ENCODE peak calls at places on chromosomes 13 and 19, in seven cellular contexts. One of them, this sample, is unnamed.

GRCh38 chr13:51342706-51343105 is 3.2 kb downstream of the SERPINE3 start:
- DNase-seq in tibial nerve: no peak
- DNase-seq in lower leg skin: no peak
- DNase-seq in uterus: no peak
- DNase-seq in body of pancreas: no peak
- DNase-seq in A549: no peak
- DNase-seq in heart left ventricle: no peak
- DNase-seq in this sample: no peak

GRCh38 chr19:46618670-46619231 is 6.1 kb downstream of the PTGIR start:
- DNase-seq in lower leg skin: no peak
- DNase-seq in body of pancreas: peak; percentile 85
- DNase-seq in tibial nerve: no peak
- DNase-seq in heart left ventricle: no peak
- DNase-seq in A549: no peak
- DNase-seq in uterus: no peak
- DNase-seq in this sample: no peak

GRCh38 chr19:2733930-2734588 is 5.8 kb downstream of the SLC39A3 start:
- DNase-seq in tibial nerve: no peak
- DNase-seq in lower leg skin: no peak
- DNase-seq in A549: no peak
- DNase-seq in heart left ventricle: no peak
- DNase-seq in body of pancreas: no peak
- DNase-seq in uterus: no peak
- DNase-seq in this sample: no peak

GRCh38 chr19:788821-789472 is 8.3 kb upstream of the PTBP1 start:
- DNase-seq in lower leg skin: peak; percentile 92
- DNase-seq in A549: no peak
- DNase-seq in uterus: no peak
- DNase-seq in tibial nerve: no peak
- DNase-seq in body of pancreas: no peak
- DNase-seq in heart left ventricle: no peak
- DNase-seq in this sample: peak; percentile 80

GRCh38 chr13:46053162-46054012 is 841 bp upstream of the ZC3H13 start:
- DNase-seq in uterus: no peak
- DNase-seq in tibial nerve: no peak
- DNase-seq in lower leg skin: no peak
- DNase-seq in heart left ventricle: no peak
- DNase-seq in body of pancreas: no peak
- DNase-seq in A549: no peak
- DNase-seq in this sample: no peak

GRCh38 chr19:1066748-1067340 is at the start of gene ARHGAP45:
- DNase-seq in body of pancreas: no peak
- DNase-seq in tibial nerve: no peak
- DNase-seq in heart left ventricle: peak; percentile 41
- DNase-seq in uterus: no peak
- DNase-seq in A549: no peak
- DNase-seq in lower leg skin: no peak
- DNase-seq in this sample: peak; percentile 42

GRCh38 chr19:7992575-7992974 is 12.9 kb downstream of the ELAVL1 start:
- DNase-seq in A549: no peak
- DNase-seq in body of pancreas: no peak
- DNase-seq in heart left ventricle: no peak
- DNase-seq in tibial nerve: no peak
- DNase-seq in lower leg skin: no peak
- DNase-seq in uterus: no peak
- DNase-seq in this sample: no peak

GRCh38 chr19:14081797-14082674 is 3.5 kb downstream of the C19orf67 start:
- DNase-seq in uterus: no peak
- DNase-seq in body of pancreas: peak; percentile 52
- DNase-seq in tibial nerve: no peak
- DNase-seq in heart left ventricle: peak; percentile 56
- DNase-seq in lower leg skin: no peak
- DNase-seq in A549: no peak
- DNase-seq in this sample: no peak

GRCh38 chr19:53102701-53103140 is 501 bp downstream of the ZNF160 start:
- DNase-seq in uterus: peak; percentile 26
- DNase-seq in body of pancreas: peak; percentile 18
- DNase-seq in A549: no peak
- DNase-seq in lower leg skin: peak; percentile 88
- DNase-seq in heart left ventricle: peak; percentile 39
- DNase-seq in tibial nerve: no peak
- DNase-seq in this sample: peak; percentile 72

GRCh38 chr13:102779426-102780159 is 6.0 kb upstream of the TEX30 start:
- DNase-seq in A549: no peak
- DNase-seq in uterus: no peak
- DNase-seq in tibial nerve: no peak
- DNase-seq in heart left ventricle: no peak
- DNase-seq in body of pancreas: no peak
- DNase-seq in lower leg skin: no peak
- DNase-seq in this sample: no peak

GRCh38 chr13:36788276-36788675 is 30.7 kb upstream of the RFXAP start:
- DNase-seq in tibial nerve: no peak
- DNase-seq in heart left ventricle: no peak
- DNase-seq in lower leg skin: no peak
- DNase-seq in A549: no peak
- DNase-seq in uterus: no peak
- DNase-seq in body of pancreas: no peak
- DNase-seq in this sample: no peak

GRCh38 chr13:90239130-90239529 is 1108.4 kb upstream of the MIR17HG start:
- DNase-seq in tibial nerve: no peak
- DNase-seq in uterus: no peak
- DNase-seq in body of pancreas: no peak
- DNase-seq in A549: no peak
- DNase-seq in lower leg skin: no peak
- DNase-seq in heart left ventricle: no peak
- DNase-seq in this sample: no peak

GRCh38 chr13:90414691-90415596 is 932.5 kb upstream of the MIR17HG start:
- DNase-seq in lower leg skin: no peak
- DNase-seq in A549: peak; percentile 18
- DNase-seq in uterus: no peak
- DNase-seq in body of pancreas: no peak
- DNase-seq in tibial nerve: no peak
- DNase-seq in heart left ventricle: no peak
- DNase-seq in this sample: no peak

GRCh38 chr13:24692541-24692940 is 12.3 kb downstream of the ATP12A start:
- DNase-seq in lower leg skin: no peak
- DNase-seq in uterus: no peak
- DNase-seq in A549: no peak
- DNase-seq in heart left ventricle: peak; percentile 57
- DNase-seq in body of pancreas: no peak
- DNase-seq in tibial nerve: peak; percentile 9
- DNase-seq in this sample: no peak

GRCh38 chr13:114222461-114222968 is 12.2 kb upstream of the CDC16 start:
- DNase-seq in A549: no peak
- DNase-seq in lower leg skin: no peak
- DNase-seq in uterus: no peak
- DNase-seq in tibial nerve: peak; percentile 20
- DNase-seq in body of pancreas: peak; percentile 68
- DNase-seq in heart left ventricle: peak; percentile 55
- DNase-seq in this sample: peak; percentile 99

GRCh38 chr19:4807188-4807587 is 15.7 kb downstream of the FEM1A start:
- DNase-seq in A549: no peak
- DNase-seq in heart left ventricle: no peak
- DNase-seq in tibial nerve: no peak
- DNase-seq in uterus: no peak
- DNase-seq in lower leg skin: no peak
- DNase-seq in body of pancreas: no peak
- DNase-seq in this sample: no peak

GRCh38 chr13:112576191-112576590 is 11.8 kb downstream of the TUBGCP3 start:
- DNase-seq in heart left ventricle: no peak
- DNase-seq in tibial nerve: no peak
- DNase-seq in lower leg skin: no peak
- DNase-seq in body of pancreas: no peak
- DNase-seq in A549: no peak
- DNase-seq in uterus: no peak
- DNase-seq in this sample: no peak

GRCh38 chr13:99486996-99487395 is 14.3 kb upstream of the TM9SF2 start:
- DNase-seq in tibial nerve: no peak
- DNase-seq in lower leg skin: no peak
- DNase-seq in uterus: no peak
- DNase-seq in body of pancreas: no peak
- DNase-seq in A549: no peak
- DNase-seq in heart left ventricle: no peak
- DNase-seq in this sample: no peak

GRCh38 chr19:743168-743687 is 7.7 kb upstream of the MISP start:
- DNase-seq in A549: no peak
- DNase-seq in uterus: no peak
- DNase-seq in heart left ventricle: peak; percentile 64
- DNase-seq in body of pancreas: peak; percentile 35
- DNase-seq in lower leg skin: no peak
- DNase-seq in tibial nerve: no peak
- DNase-seq in this sample: no peak

GRCh38 chr13:113207890-113208423 is 512 bp downstream of the PCID2 start:
- DNase-seq in body of pancreas: peak; percentile 31
- DNase-seq in uterus: no peak
- DNase-seq in lower leg skin: no peak
- DNase-seq in A549: no peak
- DNase-seq in heart left ventricle: no peak
- DNase-seq in tibial nerve: no peak
- DNase-seq in this sample: peak; percentile 74

GRCh38 chr13:110125157-110125556 is 181.8 kb downstream of the COL4A1 start:
- DNase-seq in lower leg skin: peak; percentile 48
- DNase-seq in body of pancreas: no peak
- DNase-seq in heart left ventricle: no peak
- DNase-seq in tibial nerve: no peak
- DNase-seq in A549: no peak
- DNase-seq in uterus: no peak
- DNase-seq in this sample: no peak

GRCh38 chr19:5867201-5868136 is 2.9 kb downstream of the FUT5 start:
- DNase-seq in A549: no peak
- DNase-seq in lower leg skin: no peak
- DNase-seq in tibial nerve: no peak
- DNase-seq in heart left ventricle: no peak
- DNase-seq in body of pancreas: no peak
- DNase-seq in uterus: no peak
- DNase-seq in this sample: no peak

GRCh38 chr19:5873617-5874199 is 3.4 kb upstream of the FUT5 start:
- DNase-seq in heart left ventricle: no peak
- DNase-seq in lower leg skin: no peak
- DNase-seq in tibial nerve: no peak
- DNase-seq in uterus: no peak
- DNase-seq in body of pancreas: no peak
- DNase-seq in A549: no peak
- DNase-seq in this sample: no peak

GRCh38 chr19:5865772-5866171 is 4.6 kb downstream of the FUT5 start:
- DNase-seq in heart left ventricle: no peak
- DNase-seq in body of pancreas: no peak
- DNase-seq in lower leg skin: no peak
- DNase-seq in A549: no peak
- DNase-seq in tibial nerve: no peak
- DNase-seq in uterus: no peak
- DNase-seq in this sample: no peak

GRCh38 chr19:5870986-5871394 is 650 bp upstream of the FUT5 start:
- DNase-seq in tibial nerve: no peak
- DNase-seq in lower leg skin: no peak
- DNase-seq in uterus: no peak
- DNase-seq in body of pancreas: no peak
- DNase-seq in A549: no peak
- DNase-seq in heart left ventricle: peak; percentile 68
- DNase-seq in this sample: no peak
- TF ChIP-seq POLR2A in tibial nerve: no peak
- TF ChIP-seq POLR2A in lower leg skin: no peak
- TF ChIP-seq POLR2A in uterus: no peak
- TF ChIP-seq POLR2A in body of pancreas: no peak
- TF ChIP-seq POLR2A in A549: no peak
- TF ChIP-seq POLR2A in heart left ventricle: no peak
- TF ChIP-seq POLR2A in this sample: no peak

DNA sequence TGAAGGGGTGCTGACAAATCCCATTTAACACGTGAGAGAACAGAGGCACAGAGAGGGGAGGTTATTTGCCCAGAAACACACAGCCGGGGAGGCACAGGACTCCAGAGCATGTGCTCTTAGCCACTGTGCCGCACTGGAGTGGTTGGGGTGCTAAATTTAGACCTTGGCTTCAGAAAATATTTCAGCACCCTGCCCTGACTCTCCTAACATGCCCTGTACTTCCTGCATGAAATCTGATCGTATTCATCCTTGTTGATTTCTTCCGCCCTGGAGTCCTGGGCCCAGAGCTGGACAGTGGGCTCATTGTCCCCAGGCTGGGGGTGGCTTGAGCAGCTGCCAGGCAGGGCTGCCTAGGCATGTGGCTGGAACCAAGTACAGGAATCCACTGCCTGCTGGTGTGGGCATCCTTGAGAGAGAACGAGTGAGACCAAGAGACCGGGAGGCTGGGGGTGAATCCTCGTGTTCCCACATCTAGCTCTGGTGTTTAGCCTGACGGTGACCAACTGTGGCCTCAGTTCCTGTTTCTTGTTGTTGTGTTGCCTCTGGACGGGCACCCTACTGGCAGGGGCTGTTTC is 5.3 kb downstream of the SLC27A1 start:
- DNase-seq in A549: no peak
- DNase-seq in uterus: no peak
- DNase-seq in body of pancreas: peak; percentile 83
- DNase-seq in lower leg skin: no peak
- DNase-seq in tibial nerve: peak; percentile 39
- DNase-seq in heart left ventricle: peak; percentile 68
- DNase-seq in this sample: no peak
- TF ChIP-seq POLR2A in A549: no peak
- TF ChIP-seq POLR2A in uterus: no peak
- TF ChIP-seq POLR2A in body of pancreas: peak; percentile 38
- TF ChIP-seq POLR2A in lower leg skin: no peak
- TF ChIP-seq POLR2A in tibial nerve: peak; percentile 12
- TF ChIP-seq POLR2A in heart left ventricle: no peak
- TF ChIP-seq POLR2A in this sample: no peak

GRCh38 chr19:17055636-17056035 is 19.6 kb downstream of the HAUS8 start:
- DNase-seq in lower leg skin: no peak
- DNase-seq in body of pancreas: no peak
- DNase-seq in heart left ventricle: no peak
- DNase-seq in uterus: no peak
- DNase-seq in tibial nerve: no peak
- DNase-seq in A549: no peak
- DNase-seq in this sample: no peak
- TF ChIP-seq POLR2A in lower leg skin: no peak
- TF ChIP-seq POLR2A in body of pancreas: no peak
- TF ChIP-seq POLR2A in heart left ventricle: no peak
- TF ChIP-seq POLR2A in uterus: no peak
- TF ChIP-seq POLR2A in tibial nerve: no peak
- TF ChIP-seq POLR2A in A549: no peak
- TF ChIP-seq POLR2A in this sample: no peak

GRCh38 chr19:33902802-33903488 is 106.3 kb downstream of the KCTD15 start:
- DNase-seq in lower leg skin: no peak
- DNase-seq in tibial nerve: no peak
- DNase-seq in heart left ventricle: no peak
- DNase-seq in uterus: no peak
- DNase-seq in A549: peak; percentile 55
- DNase-seq in body of pancreas: peak; percentile 74
- DNase-seq in this sample: no peak

GRCh38 chr19:33898062-33898677 is 101.5 kb downstream of the KCTD15 start:
- DNase-seq in lower leg skin: no peak
- DNase-seq in tibial nerve: no peak
- DNase-seq in heart left ventricle: no peak
- DNase-seq in body of pancreas: no peak
- DNase-seq in uterus: no peak
- DNase-seq in A549: no peak
- DNase-seq in this sample: no peak

GRCh38 chr19:33902395-33902794 is 105.7 kb downstream of the KCTD15 start:
- DNase-seq in uterus: no peak
- DNase-seq in A549: no peak
- DNase-seq in lower leg skin: no peak
- DNase-seq in tibial nerve: no peak
- DNase-seq in body of pancreas: no peak
- DNase-seq in heart left ventricle: no peak
- DNase-seq in this sample: no peak

GRCh38 chr19:33903489-33903850 is 106.8 kb downstream of the KCTD15 start:
- DNase-seq in heart left ventricle: no peak
- DNase-seq in uterus: no peak
- DNase-seq in A549: no peak
- DNase-seq in body of pancreas: peak; percentile 20
- DNase-seq in tibial nerve: no peak
- DNase-seq in lower leg skin: no peak
- DNase-seq in this sample: no peak

GRCh38 chr19:33900817-33901216 is 104.1 kb downstream of the KCTD15 start:
- DNase-seq in body of pancreas: peak; percentile 91
- DNase-seq in tibial nerve: no peak
- DNase-seq in lower leg skin: no peak
- DNase-seq in uterus: no peak
- DNase-seq in heart left ventricle: no peak
- DNase-seq in A549: no peak
- DNase-seq in this sample: no peak
- TF ChIP-seq POLR2A in body of pancreas: no peak
- TF ChIP-seq POLR2A in tibial nerve: no peak
- TF ChIP-seq POLR2A in lower leg skin: no peak
- TF ChIP-seq POLR2A in uterus: no peak
- TF ChIP-seq POLR2A in heart left ventricle: no peak
- TF ChIP-seq POLR2A in A549: no peak
- TF ChIP-seq POLR2A in this sample: no peak

This sample was measured in erythroblast.